ENCODE peak calls at places on chromosomes 7 and 10, in nine cellular contexts. T is pancreas, B is neural crest cell, D is adrenal gland, O is NB4, P is BJ, A is breast epithelium, E is HFFc6, M is hepatocyte. N is an unnamed sample.

GRCh38 chr10:59098387-59098786 is 78.1 kb upstream of the PHYHIPL start:
- DNase-seq in E (peak), M (peak), P (peak), O (no peak), T (no peak), B (no peak), D (peak), A (no peak), N (no peak)

GRCh38 chr7:135862586-135863361 is 114.2 kb upstream of the FAM180A start:
- DNase-seq in D (no peak), T (no peak), E (no peak), M (no peak), A (no peak), B (no peak), P (no peak), O (no peak), N (no peak)

GRCh38 chr7:40569326-40569725 is 434.5 kb downstream of the SUGCT start:
- DNase-seq in D (no peak), P (no peak), A (no peak), B (no peak), T (no peak), E (no peak), M (no peak), O (no peak), N (no peak)

GRCh38 chr7:4621401-4621800 is 60.7 kb upstream of the FOXK1 start:
- DNase-seq in D (no peak), A (no peak), M (no peak), P (no peak), B (no peak), O (no peak), T (no peak), E (no peak), N (no peak)

GRCh38 chr7:106071999-106072714 is 40.0 kb downstream of the SYPL1 start:
- DNase-seq in A (no peak), B (no peak), O (no peak), E (no peak), T (peak), M (peak), D (peak), P (no peak), N (no peak)

GRCh38 chr7:17140421-17140820 is 158.0 kb upstream of the AHR start:
- DNase-seq in P (no peak), T (no peak), D (no peak), B (no peak), A (no peak), M (no peak), O (no peak), E (no peak), N (no peak)

GRCh38 chr7:128796325-128796724 is 4.6 kb downstream of the CCDC136 start:
- DNase-seq in P (no peak), D (no peak), E (peak), B (no peak), T (no peak), O (peak), M (no peak), A (no peak), N (no peak)

GRCh38 chr7:157394246-157395191 is 57.7 kb downstream of the DNAJB6 start:
- DNase-seq in B (no peak), T (no peak), D (no peak), E (no peak), M (no peak), P (no peak), A (no peak), O (no peak), N (no peak)

GRCh38 chr7:80481196-80481884 is 30.5 kb downstream of the GNAT3 start:
- DNase-seq in M (no peak), T (no peak), D (no peak), A (no peak), P (no peak), B (no peak), O (no peak), E (peak), N (no peak)

GRCh38 chr7:118324790-118325449 is 100.4 kb downstream of the ANKRD7 start:
- DNase-seq in D (no peak), O (no peak), B (no peak), E (no peak), P (no peak), M (no peak), A (no peak), T (no peak), N (no peak)

GRCh38 chr10:130986828-130987227 is 324.7 kb downstream of the TCERG1L start:
- DNase-seq in B (no peak), T (no peak), E (no peak), D (no peak), O (no peak), P (no peak), M (no peak), A (no peak), N (no peak)

GRCh38 chr7:16061011-16061410 is 360.3 kb downstream of the CRPPA start:
- DNase-seq in E (no peak), D (no peak), B (no peak), O (no peak), T (no peak), A (no peak), M (no peak), P (no peak), N (no peak)

GRCh38 chr10:131178521-131178920 is 133.0 kb downstream of the TCERG1L start:
- DNase-seq in D (no peak), P (no peak), O (no peak), B (no peak), E (no peak), A (no peak), M (no peak), T (no peak), N (peak)

GRCh38 chr7:35705932-35706461 is 11.1 kb upstream of the HERPUD2 start:
- DNase-seq in O (no peak), D (no peak), P (no peak), A (no peak), B (no peak), E (peak), T (no peak), M (no peak), N (no peak)

GRCh38 chr10:124182088-124182541 is 88.7 kb upstream of the CHST15 start:
- DNase-seq in M (no peak), A (no peak), P (no peak), B (no peak), O (no peak), T (no peak), D (no peak), E (no peak), N (no peak)

GRCh38 chr10:48523820-48524758 is 80.8 kb downstream of the ARHGAP22 start:
- DNase-seq in D (peak), A (no peak), M (peak), P (no peak), T (no peak), O (no peak), E (no peak), B (peak), N (peak)

GRCh38 chr7:564176-564890 is 44.7 kb upstream of the PDGFA start:
- DNase-seq in M (no peak), D (no peak), P (no peak), O (no peak), T (no peak), E (no peak), A (no peak), B (no peak), N (no peak)

GRCh38 chr7:44225566-44226395 is 25.0 kb downstream of the YKT6 start:
- DNase-seq in D (no peak), P (no peak), B (no peak), T (no peak), O (no peak), M (no peak), A (no peak), E (no peak), N (no peak)

GRCh38 chr7:76008156-76008687 is 13.8 kb upstream of the TMEM120A start:
- DNase-seq in O (no peak), A (no peak), B (no peak), P (no peak), D (no peak), T (no peak), M (no peak), E (no peak), N (no peak)

GRCh38 chr7:108211382-108212201 is 81.4 kb upstream of the LAMB4 start:
- DNase-seq in E (peak), O (peak), A (no peak), P (no peak), T (no peak), D (peak), M (no peak), B (no peak), N (no peak)

GRCh38 chr10:102118867-102119266 is 1.3 kb downstream of the LDB1 start:
- DNase-seq in T (no peak), B (no peak), M (no peak), E (no peak), P (no peak), O (peak), A (peak), D (peak), N (no peak)

GRCh38 chr10:71740069-71740468 is 20.5 kb upstream of the C10orf105 start:
- DNase-seq in M (peak), P (no peak), O (no peak), D (peak), A (no peak), T (no peak), B (no peak), E (peak), N (no peak)

GRCh38 chr10:115028419-115028818 is 64.7 kb upstream of the ATRNL1 start:
- DNase-seq in T (no peak), E (no peak), P (no peak), D (no peak), M (no peak), B (no peak), O (no peak), A (no peak), N (no peak)

GRCh38 chr7:41730668-41731067 is 27.8 kb upstream of the INHBA start:
- DNase-seq in T (no peak), O (no peak), A (no peak), P (no peak), M (peak), B (no peak), E (no peak), D (no peak), N (no peak)

GRCh38 chr7:113582471-113582870 is 336.3 kb downstream of the PPP1R3A start:
- DNase-seq in P (no peak), A (no peak), T (no peak), M (no peak), O (no peak), E (no peak), D (no peak), B (no peak), N (no peak)

GRCh38 chr7:13291010-13291409 is 603.6 kb downstream of the ARL4A start:
- DNase-seq in O (no peak), D (no peak), M (no peak), E (no peak), P (no peak), T (no peak), B (no peak), A (no peak), N (no peak)

GRCh38 chr10:113879691-113880090 is 25.2 kb downstream of the NHLRC2 start:
- DNase-seq in D (no peak), B (no peak), T (no peak), E (no peak), P (no peak), A (no peak), M (no peak), O (no peak), N (no peak)

GRCh38 chr10:82310839-82311238 is 435.8 kb downstream of the NRG3 start:
- DNase-seq in A (no peak), M (no peak), P (no peak), O (no peak), E (no peak), D (no peak), T (no peak), B (no peak), N (no peak)

GRCh38 chr10:55630491-55631056 is 730.5 kb downstream of the ZWINT start:
- DNase-seq in T (no peak), O (no peak), P (no peak), A (no peak), M (peak), E (no peak), D (peak), B (peak), N (peak)

GRCh38 chr10:100728928-100729876 is 16.2 kb upstream of the PAX2 start:
- DNase-seq in E (peak), B (no peak), O (peak), D (peak), P (no peak), M (peak), A (no peak), T (no peak), N (no peak)

GRCh38 chr7:23315366-23315765 is 16.2 kb downstream of the MALSU1 start:
- DNase-seq in E (no peak), O (no peak), T (no peak), A (no peak), M (no peak), P (no peak), D (no peak), B (no peak), N (no peak)

GRCh38 chr7:70789481-70790214 is 342.3 kb upstream of the GALNT17 start:
- DNase-seq in T (no peak), O (no peak), E (no peak), D (no peak), P (no peak), A (no peak), M (no peak), B (no peak), N (no peak)

GRCh38 chr10:29480281-29480954 is 154.4 kb downstream of the SVIL start:
- DNase-seq in E (no peak), P (no peak), M (no peak), T (no peak), D (no peak), A (no peak), O (no peak), B (no peak), N (no peak)

GRCh38 chr7:1926908-1927306 is 256.8 kb downstream of the ELFN1 start:
- DNase-seq in O (no peak), E (no peak), A (no peak), T (no peak), D (no peak), M (no peak), P (no peak), B (no peak), N (no peak)

GRCh38 chr10:4397337-4397736 is 428.7 kb upstream of the AKR1E2 start:
- DNase-seq in O (no peak), T (no peak), M (no peak), P (no peak), D (no peak), B (no peak), E (no peak), A (no peak), N (no peak)
- TF ChIP-seq CTCF in O (no peak), T (no peak), M (no peak), P (no peak), D (no peak), B (no peak), E (no peak), A (no peak), N (no peak)

GRCh38 chr7:64621656-64622055 is 44.3 kb upstream of the ZNF107 start:
- DNase-seq in T (no peak), P (no peak), O (no peak), M (no peak), B (no peak), D (no peak), A (no peak), E (no peak), N (no peak)
- TF ChIP-seq CTCF in T (no peak), P (no peak), O (peak), M (no peak), B (no peak), D (no peak), A (no peak), E (peak), N (no peak)

DNA sequence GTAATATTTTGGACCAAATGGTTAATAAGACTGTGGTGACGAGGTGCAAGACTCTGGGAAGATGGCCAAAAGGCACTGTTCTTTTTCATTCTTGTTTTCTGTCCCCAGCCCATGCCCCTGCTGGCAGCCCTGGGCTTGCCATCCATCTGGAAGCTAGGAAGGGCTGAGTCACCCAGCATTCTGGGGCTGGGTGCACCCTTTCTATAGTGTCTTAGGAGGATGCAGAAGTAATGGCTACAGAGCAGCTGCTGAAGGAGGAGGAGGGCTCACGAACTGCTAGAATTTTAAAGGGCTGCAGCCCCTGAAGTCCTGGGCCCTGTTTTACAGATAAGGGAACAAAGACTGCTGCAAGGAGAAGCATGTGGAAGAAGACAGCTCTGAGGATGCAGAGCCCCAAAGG is 42.8 kb upstream of the ZNF32 start:
- DNase-seq in E (peak), D (no peak), A (no peak), B (no peak), M (no peak), T (no peak), O (peak), P (no peak), N (no peak)
- TF ChIP-seq CTCF in E (peak), D (no peak), A (no peak), B (no peak), M (no peak), T (no peak), O (peak), P (peak), N (no peak)

DNA sequence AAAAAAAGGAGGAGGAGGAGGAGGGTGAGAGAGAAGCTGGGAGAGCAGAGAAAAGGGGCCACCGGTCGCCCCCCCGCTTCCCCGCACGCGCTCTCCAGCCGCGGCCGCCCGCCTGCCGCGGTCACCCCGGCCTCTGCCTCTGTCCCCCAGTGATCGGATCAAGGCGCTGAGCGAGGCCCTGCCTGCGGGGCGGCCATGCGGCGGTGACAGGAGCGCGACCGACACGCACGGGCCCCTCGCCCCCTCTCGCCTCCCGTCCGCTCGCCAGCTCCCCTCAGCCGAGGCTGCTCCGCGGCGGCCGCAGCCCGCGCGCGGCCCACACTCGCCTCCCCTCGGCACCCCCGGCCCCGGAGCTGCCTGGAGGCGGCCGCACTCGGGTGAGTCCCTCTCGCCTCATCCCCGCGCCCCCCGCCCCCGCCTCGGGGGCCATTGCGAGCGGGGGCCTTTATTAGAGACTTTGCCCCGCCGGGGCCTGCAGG is at the start of gene GTF2I:
- DNase-seq in P (no peak), T (no peak), B (no peak), A (peak), E (no peak), O (no peak), M (no peak), D (no peak), N (peak)
- TF ChIP-seq CTCF in P (no peak), T (no peak), B (peak), A (no peak), E (no peak), O (no peak), M (no peak), D (no peak), N (no peak)

DNA sequence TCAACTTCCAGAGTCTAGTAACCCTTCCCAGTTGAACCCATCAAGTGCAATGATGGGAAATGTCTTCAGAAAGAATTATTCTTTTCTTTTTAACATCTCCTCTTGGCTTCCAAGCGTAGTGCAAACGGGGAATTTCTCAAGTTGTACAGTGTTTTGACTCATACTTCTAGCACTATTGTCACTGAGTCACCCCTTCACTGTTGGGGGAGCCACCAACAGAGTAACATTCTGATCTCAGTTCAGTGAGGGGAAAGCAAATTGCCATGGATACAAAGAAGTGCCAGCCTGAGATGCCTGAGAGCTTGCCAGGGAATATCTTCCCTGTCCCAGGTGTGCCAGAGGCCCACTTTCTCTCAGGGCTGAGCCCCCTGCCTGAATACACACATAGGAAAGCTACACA is 31.0 kb downstream of the CYP3A5 start:
- DNase-seq in M (no peak), T (no peak), A (no peak), P (no peak), E (no peak), O (no peak), D (no peak), B (no peak), N (no peak)
- TF ChIP-seq CTCF in M (no peak), T (no peak), A (no peak), P (no peak), E (no peak), O (no peak), D (no peak), B (no peak), N (no peak)

GRCh38 chr10:53209941-53210611 is 437.5 kb upstream of the MBL2 start:
- DNase-seq in P (no peak), O (peak), A (no peak), D (no peak), E (no peak), B (no peak), M (peak), T (no peak), N (no peak)
- TF ChIP-seq CTCF in P (no peak), O (no peak), A (peak), D (no peak), E (no peak), B (peak), M (peak), T (no peak), N (peak)

N was measured in type B pancreatic cell.